ENCODE peak calls at places on chromosomes 4 and X, in four cellular contexts. One of them, this sample, is unnamed.

GRCh38 chr4:78213218-78213617 is 156.1 kb downstream of the FRAS1 start:
- DNase-seq in HepG2: no peak
- DNase-seq in GOT3: no peak
- DNase-seq in NT2/D1: no peak
- DNase-seq in this sample: no peak

GRCh38 chr4:111213520-111213919 is 590.6 kb upstream of the PITX2 start:
- DNase-seq in NT2/D1: no peak
- DNase-seq in GOT3: no peak
- DNase-seq in HepG2: peak
- DNase-seq in this sample: no peak

GRCh38 chr4:118356731-118357130 is 3.9 kb upstream of the PRSS12 start:
- DNase-seq in HepG2: no peak
- DNase-seq in NT2/D1: no peak
- DNase-seq in GOT3: no peak
- DNase-seq in this sample: no peak

GRCh38 chr4:2837904-2838496 is 5.6 kb upstream of the ADD1 start:
- DNase-seq in NT2/D1: no peak
- DNase-seq in HepG2: no peak
- DNase-seq in GOT3: no peak
- DNase-seq in this sample: peak

GRCh38 chr4:103136671-103137445 is 37.2 kb upstream of the BDH2 start:
- DNase-seq in NT2/D1: no peak
- DNase-seq in GOT3: no peak
- DNase-seq in HepG2: no peak
- DNase-seq in this sample: no peak

GRCh38 chr4:128663325-128663724 is 146.2 kb upstream of the JADE1 start:
- DNase-seq in NT2/D1: no peak
- DNase-seq in GOT3: no peak
- DNase-seq in HepG2: no peak
- DNase-seq in this sample: no peak

GRCh38 chr4:107519057-107519456 is 201.0 kb downstream of the PAPSS1 start:
- DNase-seq in GOT3: no peak
- DNase-seq in HepG2: peak
- DNase-seq in NT2/D1: no peak
- DNase-seq in this sample: no peak

GRCh38 chr4:55397521-55398321 is 2.0 kb downstream of the TMEM165 start:
- DNase-seq in HepG2: no peak
- DNase-seq in GOT3: no peak
- DNase-seq in NT2/D1: no peak
- DNase-seq in this sample: no peak

GRCh38 chrX:71543316-71543715 is 10.4 kb downstream of the OGT start:
- DNase-seq in HepG2: no peak
- DNase-seq in NT2/D1: no peak
- DNase-seq in GOT3: no peak
- DNase-seq in this sample: no peak

GRCh38 chr4:151117371-151117962 is 18.0 kb downstream of the RPS3A start:
- DNase-seq in HepG2: peak
- DNase-seq in GOT3: no peak
- DNase-seq in NT2/D1: peak
- DNase-seq in this sample: no peak

GRCh38 chr4:147768113-147768512 is 36.2 kb downstream of the ARHGAP10 start:
- DNase-seq in HepG2: no peak
- DNase-seq in GOT3: no peak
- DNase-seq in NT2/D1: no peak
- DNase-seq in this sample: no peak

GRCh38 chrX:34778961-34779360 is 121.9 kb upstream of the TMEM47 start:
- DNase-seq in HepG2: no peak
- DNase-seq in GOT3: no peak
- DNase-seq in NT2/D1: no peak
- DNase-seq in this sample: no peak

GRCh38 chr4:16125571-16126445 is 42.0 kb upstream of the PROM1 start:
- DNase-seq in HepG2: no peak
- DNase-seq in NT2/D1: no peak
- DNase-seq in GOT3: no peak
- DNase-seq in this sample: no peak

GRCh38 chr4:15037923-15038541 is 35.8 kb downstream of the CPEB2 start:
- DNase-seq in GOT3: no peak
- DNase-seq in HepG2: no peak
- DNase-seq in NT2/D1: no peak
- DNase-seq in this sample: no peak

GRCh38 chr4:56681849-56682175 is 716 bp upstream of the HOPX start:
- DNase-seq in GOT3: no peak
- DNase-seq in HepG2: no peak
- DNase-seq in NT2/D1: no peak
- DNase-seq in this sample: no peak

GRCh38 chr4:15774020-15774420 is 4.1 kb upstream of the CD38 start:
- DNase-seq in HepG2: no peak
- DNase-seq in GOT3: no peak
- DNase-seq in NT2/D1: no peak
- DNase-seq in this sample: no peak

GRCh38 chrX:65932173-65933084 is 107.5 kb downstream of the VSIG4 start:
- DNase-seq in HepG2: peak
- DNase-seq in NT2/D1: no peak
- DNase-seq in GOT3: no peak
- DNase-seq in this sample: no peak

GRCh38 chr4:181613210-181613609 is 630.0 kb upstream of the TENM3 start:
- DNase-seq in HepG2: no peak
- DNase-seq in NT2/D1: no peak
- DNase-seq in GOT3: no peak
- DNase-seq in this sample: no peak

GRCh38 chr4:77073106-77073858 is 2.5 kb downstream of the CCNI start:
- DNase-seq in HepG2: no peak
- DNase-seq in NT2/D1: no peak
- DNase-seq in GOT3: no peak
- DNase-seq in this sample: no peak

GRCh38 chr4:67436742-67437141 is 108.6 kb downstream of the CENPC start:
- DNase-seq in HepG2: no peak
- DNase-seq in NT2/D1: no peak
- DNase-seq in GOT3: no peak
- DNase-seq in this sample: no peak

GRCh38 chr4:88880001-88880400 is 177.0 kb downstream of the FAM13A start:
- DNase-seq in NT2/D1: no peak
- DNase-seq in HepG2: no peak
- DNase-seq in GOT3: no peak
- DNase-seq in this sample: no peak

GRCh38 chrX:24204958-24205357 is 55.4 kb downstream of the ZFX start:
- DNase-seq in GOT3: no peak
- DNase-seq in NT2/D1: no peak
- DNase-seq in HepG2: no peak
- DNase-seq in this sample: no peak

GRCh38 chr4:40227284-40227683 is 30.5 kb downstream of the RHOH start:
- DNase-seq in GOT3: no peak
- DNase-seq in HepG2: no peak
- DNase-seq in NT2/D1: no peak
- DNase-seq in this sample: peak

GRCh38 chr4:132763465-132763864 is 385.6 kb upstream of the PCDH10 start:
- DNase-seq in NT2/D1: no peak
- DNase-seq in HepG2: no peak
- DNase-seq in GOT3: no peak
- DNase-seq in this sample: no peak

GRCh38 chr4:8261851-8262535 is 7.6 kb upstream of the HTRA3 start:
- DNase-seq in HepG2: no peak
- DNase-seq in NT2/D1: no peak
- DNase-seq in GOT3: no peak
- DNase-seq in this sample: no peak

GRCh38 chrX:48025561-48025960 is 18.8 kb downstream of the SPACA5 start:
- DNase-seq in HepG2: peak
- DNase-seq in NT2/D1: peak
- DNase-seq in GOT3: no peak
- DNase-seq in this sample: peak

This sample was measured in activated T-cell treated with anti-CD3 and anti-CD28 coated beads, Interleukin-2, amount 50 U/mL, for 24 hours.